ENCODE peak calls at places on chromosomes 4 and X, in four cellular contexts. One of them, this sample, is unnamed.

GRCh38 chrX:68443155-68443868 is 10.0 kb upstream of the OPHN1 start:
- DNase-seq in A549: no peak
- DNase-seq in K562: no peak
- DNase-seq in HEK293T: no peak
- DNase-seq in this sample: peak; percentile 9

GRCh38 chrX:10841579-10841978 is 221.2 kb upstream of the MID1 start:
- DNase-seq in A549: no peak
- DNase-seq in K562: peak; percentile 30
- DNase-seq in HEK293T: no peak
- DNase-seq in this sample: no peak

GRCh38 chr4:180828455-180829018 is 1414.7 kb upstream of the TENM3 start:
- DNase-seq in HEK293T: peak; percentile 12
- DNase-seq in A549: peak; percentile 51
- DNase-seq in K562: peak; percentile 23
- DNase-seq in this sample: no peak

GRCh38 chrX:39331062-39331704 is 529.9 kb downstream of the MID1IP1 start:
- DNase-seq in HEK293T: no peak
- DNase-seq in K562: no peak
- DNase-seq in A549: no peak
- DNase-seq in this sample: peak; percentile 62

GRCh38 chr4:575281-576141 is 584 bp downstream of the TMEM271 start:
- DNase-seq in HEK293T: peak; percentile 59
- DNase-seq in A549: no peak
- DNase-seq in K562: no peak
- DNase-seq in this sample: no peak

GRCh38 chr4:55866290-55866907 is 13.0 kb downstream of the EXOC1 start:
- DNase-seq in K562: peak; percentile 77
- DNase-seq in HEK293T: no peak
- DNase-seq in A549: peak; percentile 67
- DNase-seq in this sample: peak; percentile 15

GRCh38 chr4:101885574-101885973 is 95.0 kb downstream of the BANK1 start:
- DNase-seq in A549: peak; percentile 74
- DNase-seq in K562: no peak
- DNase-seq in HEK293T: no peak
- DNase-seq in this sample: no peak

GRCh38 chr4:105765690-105766407 is 57.3 kb downstream of the GSTCD start:
- DNase-seq in A549: peak; percentile 29
- DNase-seq in K562: peak; percentile 52
- DNase-seq in HEK293T: peak; percentile 6
- DNase-seq in this sample: no peak

GRCh38 chrX:109732319-109732779 is 708 bp downstream of the ACSL4 start:
- DNase-seq in A549: peak; percentile 7
- DNase-seq in K562: peak; percentile 50
- DNase-seq in HEK293T: peak; percentile 16
- DNase-seq in this sample: no peak

GRCh38 chrX:26414534-26414933 is 198.6 kb downstream of the MAGEB5 start:
- DNase-seq in K562: no peak
- DNase-seq in A549: no peak
- DNase-seq in HEK293T: no peak
- DNase-seq in this sample: no peak

GRCh38 chrX:18012974-18013373 is 151.9 kb upstream of the RAI2 start:
- DNase-seq in HEK293T: no peak
- DNase-seq in K562: no peak
- DNase-seq in A549: no peak
- DNase-seq in this sample: no peak

GRCh38 chr4:57777871-57778270 is 667.7 kb upstream of the IGFBP7 start:
- DNase-seq in HEK293T: no peak
- DNase-seq in A549: no peak
- DNase-seq in K562: no peak
- DNase-seq in this sample: no peak

DNA sequence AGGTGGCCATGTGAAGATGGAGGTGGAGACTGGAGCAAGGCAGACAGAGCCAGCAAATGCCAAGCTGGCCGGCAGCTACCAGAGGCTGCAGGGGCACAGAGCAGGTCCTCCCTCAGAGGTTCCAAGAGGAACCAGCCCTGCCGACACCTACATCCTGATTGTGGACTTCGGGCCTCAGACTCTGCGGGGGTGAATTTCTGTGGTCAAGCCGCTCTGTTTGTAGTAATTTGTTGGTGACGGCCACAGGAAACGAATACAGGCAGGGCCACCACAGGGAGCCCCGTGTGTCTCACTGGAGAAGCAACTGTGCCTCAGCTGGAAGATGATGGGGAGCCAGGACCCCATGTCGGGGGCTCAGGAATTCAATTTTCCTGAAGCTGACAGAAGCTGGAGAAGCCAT is 28.3 kb downstream of the ZFYVE28 start:
- DNase-seq in HEK293T: no peak
- DNase-seq in K562: peak; percentile 74
- DNase-seq in A549: no peak
- DNase-seq in this sample: no peak
- TF ChIP-seq BHLHE40 in HEK293T: no peak
- TF ChIP-seq BHLHE40 in K562: no peak
- TF ChIP-seq BHLHE40 in A549: no peak
- TF ChIP-seq BHLHE40 in this sample: no peak

GRCh38 chr4:38026138-38026740 is 66.0 kb downstream of the PTTG2 start:
- DNase-seq in A549: no peak
- DNase-seq in HEK293T: no peak
- DNase-seq in K562: no peak
- DNase-seq in this sample: no peak
- TF ChIP-seq BHLHE40 in A549: no peak
- TF ChIP-seq BHLHE40 in HEK293T: no peak
- TF ChIP-seq BHLHE40 in K562: no peak
- TF ChIP-seq BHLHE40 in this sample: no peak

GRCh38 chr4:40665844-40666243 is 36.2 kb upstream of the RBM47 start:
- DNase-seq in K562: no peak
- DNase-seq in A549: no peak
- DNase-seq in HEK293T: no peak
- DNase-seq in this sample: no peak

GRCh38 chr4:40661803-40662202 is 32.1 kb upstream of the RBM47 start:
- DNase-seq in A549: no peak
- DNase-seq in K562: no peak
- DNase-seq in HEK293T: no peak
- DNase-seq in this sample: no peak

DNA sequence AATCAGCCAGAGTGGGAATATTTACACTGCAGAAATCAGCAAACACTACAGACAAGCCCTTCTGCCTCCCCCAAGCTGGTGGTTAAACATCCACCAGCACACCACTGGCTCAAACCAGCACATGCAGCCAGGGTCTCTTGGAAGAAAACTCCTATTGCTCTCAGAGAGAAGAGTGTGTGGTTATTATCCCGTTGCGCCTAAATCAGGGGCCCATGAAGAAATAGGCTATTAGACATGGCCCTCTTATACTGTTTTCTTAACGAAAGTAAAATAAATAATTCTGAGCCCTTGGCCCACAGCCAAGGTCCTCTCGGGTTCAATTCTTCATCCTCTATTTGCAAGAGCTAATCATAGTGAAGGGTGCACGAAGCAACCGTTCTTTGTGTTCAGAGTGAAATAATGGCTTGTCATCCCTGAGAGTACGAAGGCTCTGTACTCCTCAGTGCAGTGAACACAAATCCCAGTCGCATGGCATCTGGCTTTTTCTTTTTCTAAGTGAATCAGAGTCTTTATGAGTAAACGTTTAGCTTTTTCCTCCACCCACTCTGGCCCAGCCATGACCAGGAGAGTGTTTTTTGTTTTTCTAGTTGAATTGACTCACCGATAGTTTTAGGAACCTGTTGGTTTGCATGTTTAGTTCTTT is 33.4 kb upstream of the RBM47 start:
- DNase-seq in A549: peak; percentile 82
- DNase-seq in HEK293T: no peak
- DNase-seq in K562: no peak
- DNase-seq in this sample: peak; percentile 82
- TF ChIP-seq BHLHE40 in A549: no peak
- TF ChIP-seq BHLHE40 in HEK293T: no peak
- TF ChIP-seq BHLHE40 in K562: no peak
- TF ChIP-seq BHLHE40 in this sample: no peak

GRCh38 chrX:2689773-2690666 is 1.1 kb upstream of the CD99 start:
- DNase-seq in K562: no peak
- DNase-seq in A549: no peak
- DNase-seq in HEK293T: no peak
- DNase-seq in this sample: no peak

GRCh38 chrX:2692221-2693122 is 1.4 kb downstream of the CD99 start:
- DNase-seq in K562: peak; percentile 76
- DNase-seq in HEK293T: no peak
- DNase-seq in A549: peak; percentile 31
- DNase-seq in this sample: no peak

GRCh38 chrX:2693123-2693438 is 2.0 kb downstream of the CD99 start:
- DNase-seq in K562: no peak
- DNase-seq in HEK293T: no peak
- DNase-seq in A549: no peak
- DNase-seq in this sample: no peak

GRCh38 chrX:2690856-2691542 is at the start of gene CD99:
- DNase-seq in K562: peak; percentile 83
- DNase-seq in A549: peak; percentile 92
- DNase-seq in HEK293T: peak; percentile 91
- DNase-seq in this sample: peak; percentile 46

DNA sequence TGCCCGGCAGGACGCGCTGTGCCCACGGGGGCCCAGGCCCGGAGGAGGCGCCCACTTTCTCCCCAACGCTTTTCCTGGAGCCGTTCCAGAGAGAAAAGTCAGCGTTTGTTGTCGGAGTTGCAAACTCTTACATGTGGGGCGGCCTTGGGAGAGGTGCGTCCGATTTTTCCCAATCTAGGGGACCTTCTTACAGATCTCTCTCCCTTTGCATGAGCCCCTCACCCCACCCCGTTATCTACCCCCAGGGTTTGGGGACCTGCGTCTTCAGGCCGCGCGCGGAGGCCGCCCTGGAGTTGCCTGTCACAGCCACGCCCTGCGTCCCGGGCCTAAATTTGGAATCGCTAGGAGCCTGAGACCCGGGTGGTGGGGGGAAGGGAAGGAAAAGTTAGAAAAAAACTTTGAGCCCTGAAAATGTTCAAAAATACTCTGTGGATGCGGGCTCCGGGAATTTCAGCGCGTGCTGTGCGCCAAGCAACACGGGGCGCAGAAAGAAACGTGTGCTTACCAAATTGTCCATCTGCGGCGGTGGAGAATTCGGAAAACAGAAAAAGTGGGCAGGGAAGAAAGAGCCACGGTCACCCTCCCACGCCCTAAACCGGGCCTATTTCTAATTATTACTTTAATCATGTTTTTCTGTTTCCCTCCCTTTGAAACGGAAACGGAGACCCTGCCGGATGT is 587 bp downstream of the CD99 start:
- DNase-seq in HEK293T: no peak
- DNase-seq in K562: peak; percentile 40
- DNase-seq in A549: peak; percentile 67
- DNase-seq in this sample: no peak
- TF ChIP-seq BHLHE40 in HEK293T: no peak
- TF ChIP-seq BHLHE40 in K562: no peak
- TF ChIP-seq BHLHE40 in A549: no peak
- TF ChIP-seq BHLHE40 in this sample: no peak

DNA sequence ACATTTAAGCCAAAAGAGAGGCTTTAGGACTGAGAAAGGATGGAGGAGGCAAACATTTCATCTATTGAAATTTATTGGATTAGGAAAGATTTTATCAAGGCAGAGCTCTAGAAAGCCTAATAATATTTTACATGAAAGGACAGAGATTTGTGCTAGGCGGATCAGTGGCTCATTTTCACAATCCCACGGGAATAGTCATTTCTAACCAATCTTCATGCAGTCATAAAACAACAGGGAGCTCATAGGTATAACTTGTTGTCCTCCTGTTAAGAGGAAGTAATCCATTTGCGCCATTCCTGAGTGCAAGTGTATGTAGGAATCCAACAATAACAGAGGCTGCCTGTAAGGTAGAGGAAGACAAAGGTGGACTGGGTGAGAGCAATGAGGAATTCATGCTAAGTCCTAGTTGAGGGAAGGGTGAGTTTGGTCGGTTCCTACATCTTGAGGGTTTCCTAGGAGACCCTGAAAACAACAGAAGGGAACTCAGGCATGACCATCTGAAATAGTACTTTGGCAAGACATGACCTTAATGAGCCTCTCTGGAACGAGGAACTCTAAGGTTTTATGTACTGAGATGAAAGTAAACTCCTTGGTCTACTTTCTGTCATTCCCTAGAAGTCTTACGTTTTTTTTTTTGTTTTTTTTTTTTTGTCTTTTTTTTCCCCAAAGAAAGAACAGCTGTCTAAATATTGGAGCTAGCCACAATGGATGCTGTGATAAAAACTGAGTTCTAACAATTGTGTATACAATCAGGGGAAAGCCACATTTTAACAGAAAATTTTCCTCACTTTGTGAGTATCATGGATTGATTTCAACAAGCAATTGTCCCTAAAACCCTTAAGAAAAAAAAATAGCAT is 89.7 kb downstream of the GEMIN8 start:
- DNase-seq in A549: no peak
- DNase-seq in HEK293T: no peak
- DNase-seq in K562: no peak
- DNase-seq in this sample: no peak
- TF ChIP-seq BHLHE40 in A549: no peak
- TF ChIP-seq BHLHE40 in HEK293T: no peak
- TF ChIP-seq BHLHE40 in K562: no peak
- TF ChIP-seq BHLHE40 in this sample: no peak

GRCh38 chr4:40152642-40153041 is 44.2 kb upstream of the RHOH start:
- DNase-seq in A549: no peak
- DNase-seq in HEK293T: no peak
- DNase-seq in K562: no peak
- DNase-seq in this sample: no peak
- TF ChIP-seq BHLHE40 in A549: no peak
- TF ChIP-seq BHLHE40 in HEK293T: no peak
- TF ChIP-seq BHLHE40 in K562: no peak
- TF ChIP-seq BHLHE40 in this sample: no peak

GRCh38 chr4:15293678-15294077 is 134.2 kb upstream of the C1QTNF7 start:
- DNase-seq in HEK293T: no peak
- DNase-seq in K562: no peak
- DNase-seq in A549: no peak
- DNase-seq in this sample: no peak

GRCh38 chr4:15297344-15297743 is 130.5 kb upstream of the C1QTNF7 start:
- DNase-seq in HEK293T: no peak
- DNase-seq in A549: no peak
- DNase-seq in K562: no peak
- DNase-seq in this sample: no peak

GRCh38 chr4:15294202-15294601 is 133.6 kb upstream of the C1QTNF7 start:
- DNase-seq in A549: no peak
- DNase-seq in HEK293T: no peak
- DNase-seq in K562: no peak
- DNase-seq in this sample: no peak

GRCh38 chr4:15295421-15296162 is 132.2 kb upstream of the C1QTNF7 start:
- DNase-seq in HEK293T: no peak
- DNase-seq in A549: no peak
- DNase-seq in K562: no peak
- DNase-seq in this sample: no peak

DNA sequence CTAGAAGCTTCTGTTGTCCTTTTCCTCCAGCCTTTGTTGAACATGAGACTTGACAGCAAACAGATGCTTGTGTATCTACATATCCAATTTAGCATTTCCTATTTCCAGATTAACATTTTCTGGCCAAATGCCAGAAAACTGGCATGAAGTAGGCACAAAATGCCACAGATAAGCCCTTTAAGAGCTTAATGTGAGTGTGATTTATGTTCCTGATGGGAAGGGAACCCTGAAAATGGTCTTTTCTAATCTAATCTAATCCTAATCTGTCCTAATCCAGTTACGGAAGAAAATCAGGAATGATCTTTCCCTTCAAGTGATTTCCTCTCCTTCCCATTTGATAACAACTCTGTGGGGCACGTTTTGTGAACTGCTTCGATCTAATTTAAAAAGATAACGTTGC is 133.0 kb upstream of the C1QTNF7 start:
- DNase-seq in A549: no peak
- DNase-seq in HEK293T: no peak
- DNase-seq in K562: no peak
- DNase-seq in this sample: no peak
- TF ChIP-seq BHLHE40 in A549: no peak
- TF ChIP-seq BHLHE40 in HEK293T: no peak
- TF ChIP-seq BHLHE40 in K562: no peak
- TF ChIP-seq BHLHE40 in this sample: no peak

GRCh38 chrX:16870861-16871584 is 861 bp upstream of the RBBP7 start:
- DNase-seq in A549: no peak
- DNase-seq in K562: peak; percentile 38
- DNase-seq in HEK293T: peak; percentile 16
- DNase-seq in this sample: no peak
- TF ChIP-seq BHLHE40 in A549: no peak
- TF ChIP-seq BHLHE40 in K562: no peak
- TF ChIP-seq BHLHE40 in HEK293T: no peak
- TF ChIP-seq BHLHE40 in this sample: no peak

This sample was measured in GM12878.